ENCODE peak calls at places on chromosomes 3 and 15, in four cellular contexts. M, V, G and D are unnamed samples.

GRCh38 chr15:62444104-62445027 is 279.3 kb upstream of the C2CD4B start:
- DNase-seq in M (no peak), V (no peak), G (no peak), D (no peak)

GRCh38 chr15:31511707-31512310 is 185.2 kb downstream of the KLF13 start:
- DNase-seq in M (no peak), V (no peak), G (peak), D (no peak)

GRCh38 chr3:98259707-98260106 is 4.3 kb upstream of the OR5H6 start:
- DNase-seq in M (no peak), V (peak), G (no peak), D (no peak)

GRCh38 chr15:66895794-66896453 is 169.5 kb upstream of the SMAD3 start:
- DNase-seq in M (no peak), V (no peak), G (no peak), D (no peak)

GRCh38 chr3:39671600-39671999 is 137.8 kb upstream of the MYRIP start:
- DNase-seq in M (no peak), V (no peak), G (no peak), D (no peak)

GRCh38 chr3:65952842-65953241 is 85.9 kb downstream of the MAGI1 start:
- DNase-seq in M (no peak), V (no peak), G (no peak), D (no peak)

GRCh38 chr15:98955331-98955730 is 52.3 kb downstream of the PGPEP1L start:
- DNase-seq in M (no peak), V (no peak), G (no peak), D (no peak)

GRCh38 chr3:147702499-147702898 is 293.3 kb downstream of the ZIC1 start:
- DNase-seq in M (no peak), V (no peak), G (no peak), D (no peak)

GRCh38 chr3:112437146-112438022 is 61.9 kb downstream of the BTLA start:
- DNase-seq in M (no peak), V (peak), G (no peak), D (peak)

GRCh38 chr15:84915011-84915958 is 30.8 kb downstream of the SLC28A1 start:
- DNase-seq in M (no peak), V (peak), G (peak), D (peak)

GRCh38 chr3:56369914-56370313 is 98.4 kb downstream of the ERC2 start:
- DNase-seq in M (no peak), V (no peak), G (no peak), D (no peak)

GRCh38 chr15:52040167-52040900 is 21.3 kb downstream of the MAPK6 start:
- DNase-seq in M (no peak), V (no peak), G (no peak), D (no peak)

GRCh38 chr3:130480736-130481135 is 36.2 kb upstream of the COL6A6 start:
- DNase-seq in M (peak), V (no peak), G (no peak), D (peak)

GRCh38 chr3:192571197-192571791 is 156.0 kb downstream of the FGF12 start:
- DNase-seq in M (no peak), V (no peak), G (no peak), D (no peak)

GRCh38 chr3:73727117-73727802 is 102.5 kb upstream of the PDZRN3 start:
- DNase-seq in M (no peak), V (no peak), G (no peak), D (peak)

GRCh38 chr3:173397161-173398110 is at the start of gene NLGN1:
- DNase-seq in M (peak), V (no peak), G (no peak), D (peak)

GRCh38 chr3:71047616-71048531 is 535.7 kb downstream of the FOXP1 start:
- DNase-seq in M (no peak), V (no peak), G (no peak), D (no peak)

GRCh38 chr15:32646304-32646703 is 4.8 kb downstream of the SCG5 start:
- DNase-seq in M (no peak), V (no peak), G (no peak), D (no peak)

GRCh38 chr15:76060098-76060989 is 559 bp downstream of the TMEM266 start:
- DNase-seq in M (no peak), V (no peak), G (peak), D (no peak)

GRCh38 chr15:61517776-61518175 is 288.7 kb upstream of the RORA start:
- DNase-seq in M (no peak), V (no peak), G (no peak), D (no peak)

GRCh38 chr3:167602041-167602440 is 51.7 kb downstream of the WDR49 start:
- DNase-seq in M (no peak), V (no peak), G (no peak), D (no peak)

GRCh38 chr3:24222165-24222805 is 272.4 kb downstream of the THRB start:
- DNase-seq in M (no peak), V (no peak), G (no peak), D (no peak)

GRCh38 chr3:101954361-101954760 is 105.0 kb downstream of the NFKBIZ start:
- DNase-seq in M (no peak), V (no peak), G (no peak), D (no peak)

GRCh38 chr15:58988011-58988785 is 735 bp downstream of the RNF111 start:
- DNase-seq in M (peak), V (peak), G (no peak), D (peak)

GRCh38 chr3:196275126-196275525 is 12.4 kb downstream of the PCYT1A start:
- DNase-seq in M (no peak), V (no peak), G (no peak), D (no peak)

GRCh38 chr3:126118591-126118990 is 34.7 kb upstream of the SLC41A3 start:
- DNase-seq in M (no peak), V (no peak), G (no peak), D (no peak)

GRCh38 chr3:12353796-12354505 is 65.1 kb downstream of the PPARG start:
- DNase-seq in M (no peak), V (no peak), G (no peak), D (no peak)

GRCh38 chr3:194397757-194398312 is 1.2 kb downstream of the GP5 start:
- DNase-seq in M (no peak), V (no peak), G (no peak), D (no peak)

GRCh38 chr15:85580914-85581313 is 200.5 kb downstream of the AKAP13 start:
- DNase-seq in M (no peak), V (no peak), G (no peak), D (no peak)

GRCh38 chr15:58296276-58296675 is 135.5 kb upstream of the LIPC start:
- DNase-seq in M (no peak), V (no peak), G (no peak), D (no peak)

GRCh38 chr3:12476238-12476897 is 7.9 kb upstream of the TSEN2 start:
- DNase-seq in M (no peak), V (no peak), G (no peak), D (no peak)

GRCh38 chr3:13069495-13069894 is 3.7 kb downstream of the IQSEC1 start:
- DNase-seq in M (no peak), V (no peak), G (peak), D (no peak)

GRCh38 chr15:63283126-63283525 is 5.7 kb downstream of the APH1B start:
- DNase-seq in M (no peak), V (no peak), G (no peak), D (no peak)

GRCh38 chr3:23648965-23649328 is 156.8 kb upstream of the UBE2E1 start:
- DNase-seq in M (no peak), V (no peak), G (no peak), D (no peak)

GRCh38 chr15:101689901-101690300 is 34.4 kb downstream of the TARS3 start:
- DNase-seq in M (no peak), V (no peak), G (no peak), D (no peak)

GRCh38 chr15:73794501-73795133 is 41.5 kb upstream of the INSYN1 start:
- DNase-seq in M (no peak), V (no peak), G (no peak), D (no peak)

GRCh38 chr3:169264711-169265110 is 398.8 kb downstream of the MECOM start:
- DNase-seq in M (no peak), V (no peak), G (no peak), D (no peak)

GRCh38 chr3:43004282-43004681 is 25.2 kb downstream of the GASK1A start:
- DNase-seq in M (no peak), V (no peak), G (no peak), D (no peak)

GRCh38 chr3:39910828-39911464 is 101.5 kb downstream of the MYRIP start:
- DNase-seq in M (no peak), V (peak), G (no peak), D (no peak)

DNA sequence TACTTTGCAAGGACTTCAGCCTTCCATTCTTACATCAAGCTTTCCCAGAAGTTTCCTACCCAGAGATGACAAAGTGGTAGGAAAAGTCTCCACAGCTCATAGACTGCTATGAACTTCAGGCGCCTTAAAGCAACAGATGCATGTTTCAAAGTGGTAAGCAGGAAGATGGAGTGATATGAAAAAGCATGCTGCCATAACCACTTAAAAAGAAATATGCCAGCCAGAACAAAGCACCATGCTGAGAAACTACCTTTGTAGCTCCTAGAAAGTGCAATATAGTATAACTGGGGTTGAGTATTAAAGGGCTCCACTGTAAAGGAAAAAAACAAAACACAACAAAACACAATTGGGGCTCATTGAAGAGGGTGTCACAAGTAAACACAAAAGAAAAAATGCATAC is 192.4 kb upstream of the STRIT1 start:
- DNase-seq in M (no peak), V (no peak), G (no peak), D (no peak)
- TF ChIP-seq SUZ12 in M (no peak), V (no peak), G (no peak), D (no peak)

GRCh38 chr3:183371672-183371968 is 56.8 kb downstream of the MCF2L2 start:
- DNase-seq in M (no peak), V (no peak), G (no peak), D (no peak)
- H3K9ac ChIP-seq in M (no peak), V (no peak), G (no peak), D (no peak)

GRCh38 chr3:150067561-150067960 is 96.9 kb upstream of the PFN2 start:
- DNase-seq in M (no peak), V (no peak), G (no peak), D (no peak)
- TF ChIP-seq ZNF274 in M (no peak), V (no peak), G (no peak), D (no peak)

DNA sequence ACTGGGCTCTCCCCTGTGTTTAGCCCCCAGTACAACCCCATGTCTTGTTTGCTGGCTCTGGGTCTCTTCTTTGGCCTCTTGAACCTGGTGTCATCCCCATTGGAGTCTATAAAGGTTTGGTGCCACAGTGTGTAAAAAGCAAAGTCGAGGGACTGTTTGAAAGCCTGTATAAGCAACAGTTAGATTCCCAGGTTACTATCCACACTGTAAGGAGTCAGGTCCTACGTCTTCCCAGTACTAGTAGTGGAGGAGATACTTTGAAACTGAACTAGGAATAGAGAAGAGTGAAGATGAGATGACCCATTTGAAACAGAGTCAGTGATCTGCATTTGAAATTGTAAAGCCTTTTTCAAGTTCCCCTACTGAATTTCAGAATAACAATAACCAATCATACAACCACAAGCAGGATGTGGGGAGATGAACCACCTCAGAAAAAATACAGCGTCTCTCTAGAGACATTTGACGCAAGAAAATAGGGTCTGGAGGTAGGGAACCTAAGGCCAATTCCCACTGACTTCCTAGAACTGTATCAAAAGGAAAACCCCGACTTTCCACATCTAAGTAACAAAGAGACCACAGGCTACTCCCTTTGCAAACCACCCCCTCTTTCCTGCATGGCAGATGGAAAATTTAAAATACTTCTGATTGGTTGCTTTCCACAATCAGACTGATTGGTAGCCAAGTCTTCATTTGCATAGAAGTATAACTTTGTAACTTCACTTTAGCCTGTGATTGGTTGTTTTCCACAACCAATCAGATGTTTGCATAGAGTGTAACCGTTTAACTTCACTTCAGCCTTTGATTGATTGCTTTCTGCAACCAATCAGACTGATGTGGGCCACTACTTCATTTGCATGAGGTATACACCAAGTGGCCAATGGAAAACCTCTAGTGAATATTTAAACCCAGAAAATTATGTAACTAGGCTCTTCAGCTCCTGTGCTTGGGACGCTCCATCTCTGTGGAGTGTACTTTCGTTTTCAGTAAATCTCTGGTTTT is 49.9 kb upstream of the NEDD4 start:
- DNase-seq in M (no peak), V (peak), G (peak), D (no peak)
- TF ChIP-seq SUZ12 in M (no peak), V (no peak), G (no peak), D (no peak)

GRCh38 chr3:122559906-122560305 is 4.2 kb downstream of the PARP9 start:
- DNase-seq in M (no peak), V (no peak), G (no peak), D (no peak)

GRCh38 chr3:122564155-122564912 is at the start of the genes DTX3L and PARP9:
- DNase-seq in M (peak), V (peak), G (no peak), D (no peak)

GRCh38 chr3:122563717-122564025 is 429 bp downstream of the PARP9 start:
- DNase-seq in M (no peak), V (no peak), G (no peak), D (no peak)

GRCh38 chr3:122560680-122561079 is 3.4 kb downstream of the PARP9 start:
- DNase-seq in M (no peak), V (peak), G (peak), D (no peak)

DNA sequence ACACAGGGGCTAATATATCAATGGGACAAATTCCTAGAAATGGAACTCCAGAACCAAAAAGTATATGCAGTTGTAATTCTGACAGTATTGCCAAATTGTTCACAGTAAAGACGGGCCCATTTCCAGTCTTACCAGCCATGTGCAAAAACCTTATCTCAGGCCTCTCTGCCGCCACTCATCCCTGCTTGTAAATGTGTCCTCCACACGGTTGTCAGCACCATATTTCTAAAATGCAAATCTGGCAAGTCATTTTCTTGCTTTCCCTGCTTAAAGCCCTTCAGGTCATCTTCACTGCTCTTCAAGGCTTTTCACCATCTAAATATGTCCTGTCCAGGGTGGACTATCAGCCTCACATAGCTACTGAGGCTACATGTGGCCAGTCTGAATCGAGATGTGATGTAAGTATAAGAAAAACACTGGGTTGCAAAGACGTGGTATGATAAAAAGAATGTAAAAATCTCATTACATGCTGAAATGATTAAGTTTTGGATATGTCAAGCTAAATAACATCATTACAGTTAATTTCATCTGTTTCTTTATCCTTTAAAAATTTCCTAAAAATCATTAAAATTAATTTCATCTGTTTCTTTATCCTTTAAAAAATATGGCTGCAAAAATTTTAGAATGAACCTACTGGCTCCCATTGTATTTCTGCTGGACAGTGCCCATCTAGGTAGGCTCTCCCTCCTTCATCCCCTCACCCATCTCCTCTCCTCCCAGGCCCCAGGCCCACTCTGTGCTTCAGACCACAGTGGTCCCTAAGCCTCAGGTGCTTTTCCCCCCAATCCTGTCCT is 980 bp downstream of the PARP9 start:
- DNase-seq in M (no peak), V (no peak), G (no peak), D (no peak)
- H3K9ac ChIP-seq in M (no peak), V (peak), G (peak), D (no peak)

GRCh38 chr3:170797685-170798084 is 72.3 kb downstream of the RPL22L1 start:
- DNase-seq in M (no peak), V (no peak), G (no peak), D (no peak)

GRCh38 chr3:170802164-170803151 is 67.5 kb downstream of the RPL22L1 start:
- DNase-seq in M (no peak), V (no peak), G (no peak), D (no peak)

GRCh38 chr3:170804095-170804494 is 65.9 kb downstream of the RPL22L1 start:
- DNase-seq in M (no peak), V (no peak), G (no peak), D (no peak)

GRCh38 chr3:170799009-170799408 is 71.0 kb downstream of the RPL22L1 start:
- DNase-seq in M (no peak), V (no peak), G (no peak), D (no peak)

GRCh38 chr3:170801597-170801996 is 68.4 kb downstream of the RPL22L1 start:
- DNase-seq in M (no peak), V (no peak), G (no peak), D (no peak)
- TF ChIP-seq ZNF274 in M (no peak), V (no peak), G (no peak), D (no peak)

DNA sequence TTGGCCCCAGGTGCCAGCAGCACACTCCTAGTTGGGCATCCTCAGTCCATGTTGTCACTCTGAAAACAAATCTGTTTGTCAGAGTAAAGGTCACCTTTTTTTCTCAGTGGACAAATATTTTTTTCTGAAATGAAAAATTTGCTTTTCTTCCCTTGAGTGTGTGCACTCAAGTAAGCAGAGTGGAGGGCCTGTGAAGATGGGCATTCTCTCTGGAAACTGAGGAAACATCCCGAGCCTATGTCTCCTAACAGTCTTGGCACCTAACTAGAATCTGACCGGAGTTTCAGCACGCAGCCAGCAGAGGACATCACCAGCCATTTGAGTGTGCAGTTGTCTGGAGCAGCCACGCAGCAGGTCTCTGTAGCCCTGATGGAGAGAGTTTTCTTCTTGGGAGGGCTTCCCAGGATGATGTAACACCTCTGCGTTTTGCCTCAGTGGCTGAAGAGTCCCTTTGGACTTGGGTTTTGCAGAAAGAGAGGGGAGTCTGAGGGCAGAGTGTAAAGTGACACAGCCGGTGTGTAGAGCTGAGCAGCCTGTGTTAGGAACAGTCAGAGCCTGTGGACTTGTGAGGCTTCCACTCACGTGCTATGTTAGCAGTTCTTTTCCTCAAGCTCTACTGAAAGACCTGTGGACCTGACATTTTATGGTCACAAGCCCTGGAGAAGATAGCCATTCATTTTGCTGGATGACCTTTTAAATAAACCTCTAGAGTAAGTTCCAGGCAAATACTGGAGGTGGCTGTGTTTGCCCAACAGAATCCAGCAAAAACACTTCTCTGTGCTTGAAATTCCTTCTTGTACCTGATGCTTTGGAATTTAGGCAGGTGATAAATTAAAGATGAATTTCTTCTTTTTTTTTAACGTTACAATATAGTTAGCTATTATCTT is 51.6 kb downstream of the ABHD2 start:
- DNase-seq in M (no peak), V (peak), G (no peak), D (no peak)
- TF ChIP-seq SUZ12 in M (no peak), V (no peak), G (no peak), D (no peak)